ENCODE peak calls at places on chromosomes 1 and 21, in four cellular contexts. One of them, this sample, is unnamed.

GRCh38 chr21:44858791-44859190 is 14.7 kb downstream of the PTTG1IP start:
- DNase-seq in HL-60: no peak
- DNase-seq in GM12878: no peak
- DNase-seq in K562: no peak
- DNase-seq in this sample: no peak

GRCh38 chr1:154869351-154870116 is 547 bp downstream of the KCNN3 start:
- DNase-seq in HL-60: no peak
- DNase-seq in K562: no peak
- DNase-seq in GM12878: no peak
- DNase-seq in this sample: no peak

GRCh38 chr1:166859597-166859996 is 16.5 kb downstream of the TADA1 start:
- DNase-seq in K562: peak
- DNase-seq in HL-60: no peak
- DNase-seq in GM12878: no peak
- DNase-seq in this sample: no peak

GRCh38 chr1:245483247-245483646 is 328.5 kb downstream of the KIF26B start:
- DNase-seq in K562: no peak
- DNase-seq in HL-60: no peak
- DNase-seq in GM12878: no peak
- DNase-seq in this sample: no peak

GRCh38 chr1:27192039-27192529 is 37.2 kb upstream of the SLC9A1 start:
- DNase-seq in HL-60: peak
- DNase-seq in K562: peak
- DNase-seq in GM12878: no peak
- DNase-seq in this sample: no peak

GRCh38 chr1:96962807-96963206 is 241.2 kb downstream of the PTBP2 start:
- DNase-seq in K562: no peak
- DNase-seq in GM12878: no peak
- DNase-seq in HL-60: no peak
- DNase-seq in this sample: no peak

GRCh38 chr1:107019166-107019565 is 37.3 kb upstream of the PRMT6 start:
- DNase-seq in GM12878: no peak
- DNase-seq in K562: no peak
- DNase-seq in HL-60: no peak
- DNase-seq in this sample: no peak

GRCh38 chr21:32185103-32185502 is 93.7 kb downstream of the MIS18A start:
- DNase-seq in K562: no peak
- DNase-seq in GM12878: no peak
- DNase-seq in HL-60: no peak
- DNase-seq in this sample: no peak

GRCh38 chr1:32568929-32569328 is 29.7 kb downstream of the ZBTB8A start:
- DNase-seq in K562: no peak
- DNase-seq in HL-60: no peak
- DNase-seq in GM12878: no peak
- DNase-seq in this sample: no peak

GRCh38 chr1:30919025-30919881 is 10.7 kb upstream of the SDC3 start:
- DNase-seq in K562: peak
- DNase-seq in GM12878: no peak
- DNase-seq in HL-60: peak
- DNase-seq in this sample: no peak

GRCh38 chr1:10257851-10258250 is 47.5 kb downstream of the KIF1B start:
- DNase-seq in K562: no peak
- DNase-seq in HL-60: no peak
- DNase-seq in GM12878: no peak
- DNase-seq in this sample: no peak

GRCh38 chr1:28926629-28927441 is 12.5 kb downstream of the EPB41 start:
- DNase-seq in HL-60: peak
- DNase-seq in GM12878: peak
- DNase-seq in K562: peak
- DNase-seq in this sample: peak

GRCh38 chr1:61967750-61968149 is 225.5 kb downstream of the PATJ start:
- DNase-seq in K562: no peak
- DNase-seq in HL-60: no peak
- DNase-seq in GM12878: no peak
- DNase-seq in this sample: no peak

GRCh38 chr1:25700626-25701025 is 84.0 kb downstream of the MAN1C1 start:
- DNase-seq in K562: peak
- DNase-seq in HL-60: no peak
- DNase-seq in GM12878: no peak
- DNase-seq in this sample: no peak

GRCh38 chr1:207873055-207873890 is 37.7 kb downstream of the CD34 start:
- DNase-seq in HL-60: no peak
- DNase-seq in GM12878: no peak
- DNase-seq in K562: peak
- DNase-seq in this sample: no peak

GRCh38 chr1:11648732-11649158 is 5.5 kb downstream of the FBXO2 start:
- DNase-seq in K562: peak
- DNase-seq in HL-60: no peak
- DNase-seq in GM12878: no peak
- DNase-seq in this sample: no peak

GRCh38 chr1:10339815-10340214 is 59.0 kb upstream of the PGD start:
- DNase-seq in GM12878: no peak
- DNase-seq in HL-60: no peak
- DNase-seq in K562: peak
- DNase-seq in this sample: no peak

GRCh38 chr1:81799939-81800740 is 594 bp upstream of the ADGRL2 start:
- DNase-seq in HL-60: no peak
- DNase-seq in GM12878: no peak
- DNase-seq in K562: no peak
- DNase-seq in this sample: no peak

GRCh38 chr21:43632373-43632905 is 26.8 kb downstream of the HSF2BP start:
- DNase-seq in HL-60: no peak
- DNase-seq in GM12878: no peak
- DNase-seq in K562: no peak
- DNase-seq in this sample: no peak

GRCh38 chr1:20589331-20590312 is 725 bp downstream of the CDA start:
- DNase-seq in HL-60: no peak
- DNase-seq in K562: peak
- DNase-seq in GM12878: no peak
- DNase-seq in this sample: no peak

GRCh38 chr1:30283199-30283962 is 440.0 kb downstream of the MATN1 start:
- DNase-seq in GM12878: no peak
- DNase-seq in HL-60: no peak
- DNase-seq in K562: no peak
- DNase-seq in this sample: no peak

GRCh38 chr21:41136286-41136685 is 31.7 kb upstream of the BACE2 start:
- DNase-seq in K562: no peak
- DNase-seq in HL-60: no peak
- DNase-seq in GM12878: no peak
- DNase-seq in this sample: no peak

GRCh38 chr1:65558215-65558614 is 137.7 kb downstream of the LEPR start:
- DNase-seq in GM12878: no peak
- DNase-seq in HL-60: no peak
- DNase-seq in K562: no peak
- DNase-seq in this sample: no peak

GRCh38 chr1:63976006-63976405 is 202.2 kb downstream of the ROR1 start:
- DNase-seq in HL-60: no peak
- DNase-seq in K562: no peak
- DNase-seq in GM12878: no peak
- DNase-seq in this sample: no peak

GRCh38 chr1:206734499-206735142 is 36.0 kb upstream of the IL19 start:
- DNase-seq in GM12878: no peak
- DNase-seq in HL-60: no peak
- DNase-seq in K562: peak
- DNase-seq in this sample: peak

GRCh38 chr1:64623750-64624445 is 121.0 kb upstream of the RAVER2 start:
- DNase-seq in K562: no peak
- DNase-seq in HL-60: no peak
- DNase-seq in GM12878: no peak
- DNase-seq in this sample: no peak

GRCh38 chr1:159935719-159936283 is 9.6 kb downstream of the IGSF9 start:
- DNase-seq in K562: no peak
- DNase-seq in GM12878: no peak
- DNase-seq in HL-60: no peak
- DNase-seq in this sample: no peak

GRCh38 chr1:236425031-236425663 is 31.1 kb downstream of the EDARADD start:
- DNase-seq in K562: peak
- DNase-seq in HL-60: no peak
- DNase-seq in GM12878: peak
- DNase-seq in this sample: peak

GRCh38 chr21:31198575-31198974 is 145.5 kb downstream of the TIAM1 start:
- DNase-seq in GM12878: no peak
- DNase-seq in K562: peak
- DNase-seq in HL-60: no peak
- DNase-seq in this sample: no peak

GRCh38 chr1:180101411-180101810 is 53.3 kb upstream of the QSOX1 start:
- DNase-seq in K562: no peak
- DNase-seq in GM12878: no peak
- DNase-seq in HL-60: no peak
- DNase-seq in this sample: no peak

GRCh38 chr1:27154991-27155781 is at the start of gene SLC9A1:
- DNase-seq in K562: peak
- DNase-seq in GM12878: peak
- DNase-seq in HL-60: peak
- DNase-seq in this sample: peak

GRCh38 chr21:25080706-25081495 is 526.4 kb downstream of the MRPL39 start:
- DNase-seq in HL-60: no peak
- DNase-seq in GM12878: no peak
- DNase-seq in K562: no peak
- DNase-seq in this sample: no peak

GRCh38 chr21:46006547-46007497 is 25.3 kb downstream of the COL6A1 start:
- DNase-seq in GM12878: no peak
- DNase-seq in K562: no peak
- DNase-seq in HL-60: no peak
- DNase-seq in this sample: no peak

GRCh38 chr1:47777322-47777721 is 219.9 kb downstream of the TRABD2B start:
- DNase-seq in K562: no peak
- DNase-seq in GM12878: no peak
- DNase-seq in HL-60: no peak
- DNase-seq in this sample: no peak

GRCh38 chr1:150981805-150982712 is at the start of gene ANXA9:
- DNase-seq in GM12878: no peak
- DNase-seq in K562: peak
- DNase-seq in HL-60: no peak
- DNase-seq in this sample: peak
- TF ChIP-seq SPI1 in GM12878: no peak
- TF ChIP-seq SPI1 in K562: no peak
- TF ChIP-seq SPI1 in HL-60: no peak
- TF ChIP-seq SPI1 in this sample: no peak

GRCh38 chr1:218377143-218377660 is 32.1 kb downstream of the TGFB2 start:
- DNase-seq in GM12878: no peak
- DNase-seq in HL-60: peak
- DNase-seq in K562: peak
- DNase-seq in this sample: no peak
- TF ChIP-seq SPI1 in GM12878: no peak
- TF ChIP-seq SPI1 in HL-60: no peak
- TF ChIP-seq SPI1 in K562: no peak
- TF ChIP-seq SPI1 in this sample: no peak

GRCh38 chr1:243459059-243459458 is 203.2 kb downstream of the SDCCAG8 start:
- DNase-seq in GM12878: no peak
- DNase-seq in HL-60: no peak
- DNase-seq in K562: no peak
- DNase-seq in this sample: no peak

GRCh38 chr1:243455760-243456651 is 200.2 kb downstream of the SDCCAG8 start:
- DNase-seq in HL-60: no peak
- DNase-seq in K562: no peak
- DNase-seq in GM12878: no peak
- DNase-seq in this sample: no peak

GRCh38 chr1:243452092-243452491 is 196.3 kb downstream of the SDCCAG8 start:
- DNase-seq in GM12878: no peak
- DNase-seq in HL-60: no peak
- DNase-seq in K562: no peak
- DNase-seq in this sample: no peak

DNA sequence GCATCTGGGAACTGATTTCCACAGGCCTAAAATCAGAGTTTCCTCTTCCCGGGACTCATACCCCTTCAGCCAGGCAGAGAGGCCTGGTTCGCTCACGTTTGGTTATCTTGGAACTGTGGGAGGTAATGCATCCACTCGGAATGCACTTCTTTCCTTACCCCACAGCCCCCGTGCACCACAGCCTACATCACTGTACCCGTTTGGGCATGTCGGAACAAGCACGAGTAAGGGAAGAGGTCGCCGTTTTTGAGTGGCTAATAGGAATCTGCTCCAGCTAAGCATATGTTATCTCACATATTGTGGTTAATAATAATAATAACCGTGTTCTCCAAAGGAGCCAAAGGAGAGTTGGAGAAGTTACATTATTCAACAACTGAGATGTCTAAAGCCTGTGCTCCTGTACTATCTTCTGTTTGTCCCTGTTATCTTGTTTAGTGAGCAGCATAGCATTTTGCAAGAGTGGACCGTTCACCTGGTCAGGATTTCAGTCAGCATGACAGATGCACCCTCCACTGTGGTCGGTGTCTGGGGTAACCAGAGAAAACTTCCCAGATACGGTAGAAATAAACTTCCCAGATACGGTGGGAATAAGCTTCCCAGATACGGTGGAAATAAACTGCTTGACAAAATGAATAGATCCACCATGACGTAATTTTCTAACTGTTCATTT is 198.6 kb downstream of the SDCCAG8 start:
- DNase-seq in HL-60: no peak
- DNase-seq in K562: no peak
- DNase-seq in GM12878: no peak
- DNase-seq in this sample: no peak
- TF ChIP-seq SPI1 in HL-60: no peak
- TF ChIP-seq SPI1 in K562: no peak
- TF ChIP-seq SPI1 in GM12878: no peak
- TF ChIP-seq SPI1 in this sample: no peak

DNA sequence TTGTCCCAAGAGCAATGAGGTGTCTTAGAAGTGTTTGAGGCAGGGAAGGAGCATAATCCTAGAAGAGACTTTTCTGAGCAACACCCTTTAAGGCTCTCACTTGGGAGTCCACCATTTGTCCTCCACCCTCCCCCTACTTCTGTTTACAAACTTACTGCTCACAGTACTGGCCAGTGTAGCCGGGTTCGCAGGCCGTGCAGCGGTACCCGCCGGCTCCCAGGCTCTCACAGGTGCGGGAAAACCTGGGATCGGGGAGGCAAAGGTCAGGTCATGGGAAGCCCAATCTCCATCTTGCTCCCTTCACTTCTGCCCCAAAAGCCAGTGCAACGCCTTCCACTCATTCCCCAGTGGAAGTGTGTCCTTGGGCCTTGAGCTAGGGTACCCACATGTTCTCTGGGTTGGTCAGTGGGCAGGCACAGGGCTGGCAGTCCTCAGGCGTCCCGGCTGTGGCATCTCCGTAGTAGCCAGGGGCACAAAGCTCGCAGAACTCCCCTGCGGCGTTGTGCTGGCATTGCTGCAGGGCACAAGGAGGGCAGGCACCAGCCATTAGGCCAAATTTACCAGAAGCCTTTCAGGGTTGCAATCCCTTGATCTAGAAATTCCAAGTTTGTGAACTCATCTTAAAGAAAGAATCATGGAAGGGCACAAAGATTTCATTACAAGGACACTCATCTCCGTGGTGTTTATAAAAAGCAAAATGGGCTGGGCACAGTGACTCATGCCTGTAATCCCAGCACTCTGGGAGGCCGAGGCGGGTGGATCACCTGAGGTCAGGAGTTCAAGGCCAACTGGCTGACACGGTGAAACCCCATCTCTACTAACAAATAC is 49.8 kb downstream of the LDLRAD2 start:
- DNase-seq in K562: no peak
- DNase-seq in GM12878: no peak
- DNase-seq in HL-60: no peak
- DNase-seq in this sample: no peak
- TF ChIP-seq SPI1 in K562: no peak
- TF ChIP-seq SPI1 in GM12878: no peak
- TF ChIP-seq SPI1 in HL-60: no peak
- TF ChIP-seq SPI1 in this sample: no peak

GRCh38 chr1:6454856-6455751 is 10.9 kb downstream of the TNFRSF25 start:
- DNase-seq in HL-60: no peak
- DNase-seq in GM12878: no peak
- DNase-seq in K562: no peak
- DNase-seq in this sample: no peak
- TF ChIP-seq SPI1 in HL-60: no peak
- TF ChIP-seq SPI1 in GM12878: no peak
- TF ChIP-seq SPI1 in K562: no peak
- TF ChIP-seq SPI1 in this sample: no peak

This sample was measured in GM12891.